ENCODE peak calls at places on chromosomes 3 and 15, in six cellular contexts. X is neural progenitor cell, O is upper lobe of right lung, S is left ventricle myocardium inferior, C is cardiac fibroblast, I is foreskin fibroblast. Q is an unnamed sample.

GRCh38 chr3:185820973-185821758 is 3.7 kb downstream of the IGF2BP2 start:
- DNase-seq in X (peak; percentile 34), O (no peak), S (no peak), C (peak; percentile 80), I (peak; percentile 89), Q (peak; percentile 74)

GRCh38 chr3:142962520-142963265 is 781 bp downstream of the PAQR9 start:
- DNase-seq in X (no peak), O (no peak), S (no peak), C (no peak), I (peak; percentile 8), Q (no peak)

GRCh38 chr3:186902154-186902553 is 28.2 kb upstream of the ST6GAL1 start:
- DNase-seq in X (no peak), O (no peak), S (no peak), C (no peak), I (no peak), Q (no peak)

GRCh38 chr3:182980204-182981037 is at the start of gene DCUN1D1:
- DNase-seq in X (peak; percentile 95), O (peak; percentile 96), S (peak; percentile 93), C (peak; percentile 91), I (peak; percentile 94), Q (peak; percentile 11)

GRCh38 chr15:31326729-31327673 is at the start of gene KLF13:
- DNase-seq in X (peak; percentile 61), O (peak; percentile 90), S (peak; percentile 74), C (peak; percentile 79), I (peak; percentile 85), Q (no peak)

GRCh38 chr3:9248232-9249191 is 934 bp downstream of the SRGAP3 start:
- DNase-seq in X (peak; percentile 50), O (no peak), S (no peak), C (no peak), I (peak; percentile 6), Q (no peak)

GRCh38 chr3:194136519-194137313 is 768 bp downstream of the HES1 start:
- DNase-seq in X (peak; percentile 76), O (peak; percentile 79), S (peak; percentile 63), C (peak; percentile 90), I (peak; percentile 69), Q (peak; percentile 65)

GRCh38 chr3:5304789-5305680 is 117.5 kb downstream of the EDEM1 start:
- DNase-seq in X (peak; percentile 78), O (no peak), S (no peak), C (peak; percentile 45), I (no peak), Q (no peak)

GRCh38 chr3:133208184-133208583 is 170.0 kb downstream of the TMEM108 start:
- DNase-seq in X (no peak), O (no peak), S (no peak), C (no peak), I (no peak), Q (no peak)

GRCh38 chr3:134713673-134714072 is 62.9 kb upstream of the KY start:
- DNase-seq in X (no peak), O (no peak), S (no peak), C (no peak), I (no peak), Q (no peak)

GRCh38 chr3:58206406-58207011 is 4.3 kb downstream of the DNASE1L3 start:
- DNase-seq in X (no peak), O (no peak), S (no peak), C (peak; percentile 30), I (peak; percentile 65), Q (peak; percentile 16)

GRCh38 chr15:26954403-26954802 is 16.6 kb upstream of the GABRG3 start:
- DNase-seq in X (no peak), O (no peak), S (no peak), C (no peak), I (no peak), Q (no peak)

GRCh38 chr3:48899298-48899697 is 616 bp upstream of the SLC25A20 start:
- DNase-seq in X (no peak), O (no peak), S (no peak), C (no peak), I (peak; percentile 5), Q (no peak)

GRCh38 chr3:5057857-5058324 is 64.2 kb upstream of the ARL8B start:
- DNase-seq in X (peak; percentile 68), O (peak; percentile 71), S (peak; percentile 74), C (peak; percentile 91), I (peak; percentile 85), Q (peak; percentile 68)

GRCh38 chr3:14203521-14204079 is 25.0 kb downstream of the LSM3 start:
- DNase-seq in X (peak; percentile 75), O (no peak), S (no peak), C (peak; percentile 92), I (peak; percentile 91), Q (no peak)

GRCh38 chr3:136343873-136344281 is 93.7 kb downstream of the PCCB start:
- DNase-seq in X (no peak), O (peak; percentile 86), S (peak; percentile 79), C (peak; percentile 90), I (peak; percentile 98), Q (peak; percentile 94)

GRCh38 chr3:15629860-15630597 is 28.5 kb downstream of the BTD start:
- DNase-seq in X (peak; percentile 81), O (no peak), S (no peak), C (peak; percentile 91), I (peak; percentile 91), Q (no peak)

GRCh38 chr3:21188459-21188858 is 562.6 kb downstream of the ZNF385D start:
- DNase-seq in X (peak; percentile 3), O (no peak), S (no peak), C (no peak), I (no peak), Q (no peak)

GRCh38 chr3:161744366-161744765 is 247.8 kb downstream of the OTOL1 start:
- DNase-seq in X (no peak), O (no peak), S (no peak), C (no peak), I (no peak), Q (no peak)

GRCh38 chr15:41899854-41900442 is 6.1 kb upstream of the SPTBN5 start:
- DNase-seq in X (no peak), O (no peak), S (no peak), C (no peak), I (no peak), Q (no peak)

GRCh38 chr3:154132777-154133375 is 11.7 kb downstream of the ARHGEF26 start:
- DNase-seq in X (no peak), O (no peak), S (no peak), C (peak; percentile 29), I (no peak), Q (no peak)

GRCh38 chr15:61367953-61368352 is 138.9 kb upstream of the RORA start:
- DNase-seq in X (no peak), O (no peak), S (no peak), C (no peak), I (no peak), Q (no peak)

GRCh38 chr3:39718674-39719595 is 90.5 kb upstream of the MYRIP start:
- DNase-seq in X (no peak), O (no peak), S (no peak), C (peak; percentile 44), I (peak; percentile 84), Q (peak; percentile 41)

DNA sequence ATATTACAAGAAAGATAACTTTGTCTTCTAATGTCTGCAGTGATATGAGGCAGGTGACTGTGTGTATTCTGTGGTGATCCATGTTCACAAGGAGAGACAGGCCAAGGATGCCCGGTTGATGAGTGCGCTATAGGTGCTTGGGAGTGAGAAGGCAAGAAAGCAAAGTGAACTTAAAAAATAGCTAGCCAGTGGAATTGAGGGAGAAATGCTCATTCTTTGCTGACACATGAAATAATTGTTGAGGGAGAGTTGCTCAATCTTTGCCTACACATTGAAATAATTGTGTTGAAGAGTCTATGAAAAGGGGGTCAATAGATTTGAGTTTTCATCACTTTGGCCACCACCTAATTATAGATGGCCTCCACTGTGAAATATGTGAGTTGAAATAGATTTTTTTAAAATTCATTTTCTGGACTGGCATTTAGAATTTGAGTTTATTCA is 156.3 kb downstream of the LPP start:
- DNase-seq in X (no peak), O (no peak), S (no peak), C (no peak), I (no peak), Q (no peak)
- H3K4me3 ChIP-seq in X (no peak overlapping the region), O (no peak overlapping the region), S (no peak overlapping the region), C (no peak overlapping the region), I (no peak overlapping the region), Q (no peak overlapping the region)

DNA sequence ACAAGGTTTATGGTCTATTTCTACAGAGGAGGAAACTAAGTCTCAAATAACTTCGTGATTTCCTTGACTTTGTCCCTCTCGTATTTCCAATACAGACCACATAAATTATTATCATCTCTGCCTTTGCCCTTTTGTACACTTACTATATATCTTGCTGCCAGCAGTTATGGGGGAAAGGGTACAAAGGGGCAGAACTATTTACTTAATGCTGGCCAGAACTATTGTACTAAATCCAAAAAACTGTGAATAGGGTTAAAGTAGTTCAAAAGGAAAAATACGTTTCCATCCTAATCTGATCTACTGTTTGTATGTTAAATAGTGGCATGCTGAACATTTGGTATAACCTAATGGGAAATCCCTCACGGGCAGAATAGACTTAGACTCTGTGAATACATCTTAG is 537.3 kb upstream of the SEMA6D start:
- DNase-seq in X (no peak), O (no peak), S (no peak), C (no peak), I (no peak), Q (no peak)
- TF ChIP-seq CTCF in X (no peak), O (no peak), S (no peak), C (no peak), I (no peak), Q (no peak)

GRCh38 chr3:44965165-44965564 is 10.8 kb downstream of the ZDHHC3 start:
- DNase-seq in X (no peak), O (no peak), S (no peak), C (no peak), I (no peak), Q (no peak)

GRCh38 chr3:44969170-44969569 is 6.8 kb downstream of the ZDHHC3 start:
- DNase-seq in X (no peak), O (no peak), S (no peak), C (no peak), I (no peak), Q (no peak)

GRCh38 chr3:44968447-44968858 is 7.5 kb downstream of the ZDHHC3 start:
- DNase-seq in X (no peak), O (no peak), S (no peak), C (no peak), I (no peak), Q (no peak)

GRCh38 chr3:44969779-44970178 is 6.2 kb downstream of the ZDHHC3 start:
- DNase-seq in X (no peak), O (no peak), S (no peak), C (no peak), I (no peak), Q (no peak)

GRCh38 chr3:44966795-44967278 is 9.1 kb downstream of the ZDHHC3 start:
- DNase-seq in X (no peak), O (no peak), S (no peak), C (no peak), I (no peak), Q (no peak)
- H3K4me3 ChIP-seq in X (no peak overlapping the region), O (no peak overlapping the region), S (no peak overlapping the region), C (no peak overlapping the region), I (no peak overlapping the region), Q (no peak overlapping the region)

GRCh38 chr15:67085237-67085817 is 19.9 kb downstream of the SMAD3 start:
- DNase-seq in X (no peak), O (no peak), S (no peak), C (no peak), I (peak; percentile 26), Q (no peak)

GRCh38 chr15:67086650-67086941 is 21.2 kb downstream of the SMAD3 start:
- DNase-seq in X (no peak), O (no peak), S (no peak), C (no peak), I (no peak), Q (no peak)

GRCh38 chr15:67085818-67086649 is 20.6 kb downstream of the SMAD3 start:
- DNase-seq in X (no peak), O (no peak), S (no peak), C (peak; percentile 96), I (peak; percentile 95), Q (peak; percentile 70)

GRCh38 chr15:67083135-67083766 is 17.8 kb downstream of the SMAD3 start:
- DNase-seq in X (no peak), O (no peak), S (no peak), C (peak; percentile 42), I (peak; percentile 82), Q (no peak)

GRCh38 chr15:67084561-67084960 is 19.2 kb downstream of the SMAD3 start:
- DNase-seq in X (no peak), O (no peak), S (no peak), C (no peak), I (no peak), Q (no peak)
- TF ChIP-seq CTCF in X (no peak), O (no peak), S (no peak), C (no peak), I (no peak), Q (no peak)

Q was measured in BJ.